ENCODE peak calls at places on chromosomes 2 and 18, in nine cellular contexts. One of them, this sample, is unnamed.

GRCh38 chr2:16224298-16225045 is 284.1 kb downstream of the MYCN start:
- DNase-seq in HCT116: no peak
- DNase-seq in endothelial cell of umbilical vein: no peak
- DNase-seq in astrocyte: no peak
- DNase-seq in IMR-90: no peak
- DNase-seq in OCI-LY7: no peak
- DNase-seq in A549: no peak
- DNase-seq in neural progenitor cell: peak
- DNase-seq in fibroblast of lung: no peak
- DNase-seq in this sample: no peak

GRCh38 chr2:36605273-36605672 is 7.3 kb upstream of the FEZ2 start:
- DNase-seq in HCT116: no peak
- DNase-seq in endothelial cell of umbilical vein: no peak
- DNase-seq in astrocyte: no peak
- DNase-seq in IMR-90: no peak
- DNase-seq in OCI-LY7: no peak
- DNase-seq in A549: no peak
- DNase-seq in neural progenitor cell: no peak
- DNase-seq in fibroblast of lung: no peak
- DNase-seq in this sample: no peak

GRCh38 chr2:192283450-192283849 is 88.7 kb upstream of the TMEFF2 start:
- DNase-seq in HCT116: no peak
- DNase-seq in endothelial cell of umbilical vein: no peak
- DNase-seq in astrocyte: no peak
- DNase-seq in IMR-90: no peak
- DNase-seq in OCI-LY7: no peak
- DNase-seq in A549: no peak
- DNase-seq in neural progenitor cell: no peak
- DNase-seq in fibroblast of lung: no peak
- DNase-seq in this sample: no peak

GRCh38 chr2:159285929-159286708 is at the start of gene WDSUB1:
- DNase-seq in HCT116: no peak
- DNase-seq in endothelial cell of umbilical vein: peak
- DNase-seq in astrocyte: peak
- DNase-seq in IMR-90: peak
- DNase-seq in OCI-LY7: no peak
- DNase-seq in A549: no peak
- DNase-seq in neural progenitor cell: peak
- DNase-seq in fibroblast of lung: peak
- DNase-seq in this sample: peak

GRCh38 chr2:211132586-211132985 is 576.2 kb downstream of the CPS1 start:
- DNase-seq in HCT116: no peak
- DNase-seq in endothelial cell of umbilical vein: peak
- DNase-seq in astrocyte: peak
- DNase-seq in IMR-90: no peak
- DNase-seq in OCI-LY7: no peak
- DNase-seq in A549: no peak
- DNase-seq in neural progenitor cell: no peak
- DNase-seq in fibroblast of lung: peak
- DNase-seq in this sample: no peak

GRCh38 chr18:58470292-58470691 is 158.6 kb downstream of the ALPK2 start:
- DNase-seq in HCT116: no peak
- DNase-seq in endothelial cell of umbilical vein: no peak
- DNase-seq in astrocyte: no peak
- DNase-seq in IMR-90: no peak
- DNase-seq in OCI-LY7: no peak
- DNase-seq in A549: no peak
- DNase-seq in neural progenitor cell: no peak
- DNase-seq in fibroblast of lung: no peak
- DNase-seq in this sample: no peak

GRCh38 chr2:65130440-65131175 is 702 bp upstream of the RAB1A start:
- DNase-seq in HCT116: no peak
- DNase-seq in endothelial cell of umbilical vein: no peak
- DNase-seq in astrocyte: no peak
- DNase-seq in IMR-90: no peak
- DNase-seq in OCI-LY7: no peak
- DNase-seq in A549: no peak
- DNase-seq in neural progenitor cell: no peak
- DNase-seq in fibroblast of lung: no peak
- DNase-seq in this sample: no peak

GRCh38 chr2:201470821-201471731 is 19.5 kb downstream of the STRADB start:
- DNase-seq in HCT116: no peak
- DNase-seq in endothelial cell of umbilical vein: no peak
- DNase-seq in astrocyte: peak
- DNase-seq in IMR-90: peak
- DNase-seq in OCI-LY7: no peak
- DNase-seq in A549: no peak
- DNase-seq in neural progenitor cell: peak
- DNase-seq in fibroblast of lung: peak
- DNase-seq in this sample: no peak

GRCh38 chr2:177852389-177852788 is 220.2 kb downstream of the PDE11A start:
- DNase-seq in HCT116: no peak
- DNase-seq in endothelial cell of umbilical vein: no peak
- DNase-seq in astrocyte: no peak
- DNase-seq in IMR-90: no peak
- DNase-seq in OCI-LY7: no peak
- DNase-seq in A549: no peak
- DNase-seq in neural progenitor cell: peak
- DNase-seq in fibroblast of lung: no peak
- DNase-seq in this sample: no peak

GRCh38 chr2:34954758-34955157 is 1355.7 kb upstream of the FAM98A start:
- DNase-seq in HCT116: no peak
- DNase-seq in endothelial cell of umbilical vein: no peak
- DNase-seq in astrocyte: no peak
- DNase-seq in IMR-90: no peak
- DNase-seq in OCI-LY7: no peak
- DNase-seq in A549: no peak
- DNase-seq in neural progenitor cell: no peak
- DNase-seq in fibroblast of lung: no peak
- DNase-seq in this sample: no peak

GRCh38 chr2:177422271-177422670 is 29.7 kb downstream of the AGPS start:
- DNase-seq in HCT116: no peak
- DNase-seq in endothelial cell of umbilical vein: no peak
- DNase-seq in astrocyte: peak
- DNase-seq in IMR-90: peak
- DNase-seq in OCI-LY7: no peak
- DNase-seq in A549: no peak
- DNase-seq in neural progenitor cell: no peak
- DNase-seq in fibroblast of lung: peak
- DNase-seq in this sample: no peak

GRCh38 chr18:68956650-68957049 is 158.8 kb downstream of the CCDC102B start:
- DNase-seq in HCT116: no peak
- DNase-seq in endothelial cell of umbilical vein: no peak
- DNase-seq in astrocyte: no peak
- DNase-seq in IMR-90: no peak
- DNase-seq in OCI-LY7: no peak
- DNase-seq in A549: no peak
- DNase-seq in neural progenitor cell: no peak
- DNase-seq in fibroblast of lung: no peak
- DNase-seq in this sample: no peak

GRCh38 chr2:71358931-71359671 is 27.5 kb downstream of the ZNF638 start:
- DNase-seq in HCT116: no peak
- DNase-seq in endothelial cell of umbilical vein: no peak
- DNase-seq in astrocyte: peak
- DNase-seq in IMR-90: peak
- DNase-seq in OCI-LY7: no peak
- DNase-seq in A549: no peak
- DNase-seq in neural progenitor cell: no peak
- DNase-seq in fibroblast of lung: peak
- DNase-seq in this sample: no peak

GRCh38 chr2:1632006-1632348 is 112.3 kb downstream of the PXDN start:
- DNase-seq in HCT116: no peak
- DNase-seq in endothelial cell of umbilical vein: no peak
- DNase-seq in astrocyte: peak
- DNase-seq in IMR-90: peak
- DNase-seq in OCI-LY7: no peak
- DNase-seq in A549: no peak
- DNase-seq in neural progenitor cell: no peak
- DNase-seq in fibroblast of lung: peak
- DNase-seq in this sample: no peak

GRCh38 chr18:62199629-62200028 is 12.6 kb downstream of the RELCH start:
- DNase-seq in HCT116: no peak
- DNase-seq in endothelial cell of umbilical vein: no peak
- DNase-seq in astrocyte: no peak
- DNase-seq in IMR-90: no peak
- DNase-seq in OCI-LY7: no peak
- DNase-seq in A549: no peak
- DNase-seq in neural progenitor cell: no peak
- DNase-seq in fibroblast of lung: no peak
- DNase-seq in this sample: no peak

GRCh38 chr2:24351981-24352380 is 8.4 kb downstream of the ITSN2 start:
- DNase-seq in HCT116: no peak
- DNase-seq in endothelial cell of umbilical vein: no peak
- DNase-seq in astrocyte: no peak
- DNase-seq in IMR-90: no peak
- DNase-seq in OCI-LY7: no peak
- DNase-seq in A549: no peak
- DNase-seq in neural progenitor cell: no peak
- DNase-seq in fibroblast of lung: no peak
- DNase-seq in this sample: no peak

GRCh38 chr2:68653538-68653982 is 10.2 kb downstream of the PROKR1 start:
- DNase-seq in HCT116: no peak
- DNase-seq in endothelial cell of umbilical vein: peak
- DNase-seq in astrocyte: peak
- DNase-seq in IMR-90: peak
- DNase-seq in OCI-LY7: no peak
- DNase-seq in A549: no peak
- DNase-seq in neural progenitor cell: no peak
- DNase-seq in fibroblast of lung: peak
- DNase-seq in this sample: peak

GRCh38 chr18:74714796-74715195 is 117.1 kb downstream of the ZNF407 start:
- DNase-seq in HCT116: no peak
- DNase-seq in endothelial cell of umbilical vein: no peak
- DNase-seq in astrocyte: no peak
- DNase-seq in IMR-90: no peak
- DNase-seq in OCI-LY7: no peak
- DNase-seq in A549: no peak
- DNase-seq in neural progenitor cell: peak
- DNase-seq in fibroblast of lung: no peak
- DNase-seq in this sample: no peak

GRCh38 chr2:177753682-177754475 is 318.7 kb downstream of the PDE11A start:
- DNase-seq in HCT116: peak
- DNase-seq in endothelial cell of umbilical vein: peak
- DNase-seq in astrocyte: peak
- DNase-seq in IMR-90: peak
- DNase-seq in OCI-LY7: peak
- DNase-seq in A549: peak
- DNase-seq in neural progenitor cell: peak
- DNase-seq in fibroblast of lung: peak
- DNase-seq in this sample: peak

GRCh38 chr18:62744076-62744705 is 28.9 kb downstream of the PHLPP1 start:
- DNase-seq in HCT116: no peak
- DNase-seq in endothelial cell of umbilical vein: no peak
- DNase-seq in astrocyte: no peak
- DNase-seq in IMR-90: peak
- DNase-seq in OCI-LY7: peak
- DNase-seq in A549: no peak
- DNase-seq in neural progenitor cell: no peak
- DNase-seq in fibroblast of lung: peak
- DNase-seq in this sample: no peak

GRCh38 chr2:42194428-42194827 is 25.3 kb downstream of the EML4 start:
- DNase-seq in HCT116: no peak
- DNase-seq in endothelial cell of umbilical vein: no peak
- DNase-seq in astrocyte: no peak
- DNase-seq in IMR-90: no peak
- DNase-seq in OCI-LY7: no peak
- DNase-seq in A549: no peak
- DNase-seq in neural progenitor cell: no peak
- DNase-seq in fibroblast of lung: no peak
- DNase-seq in this sample: no peak

GRCh38 chr2:11433875-11434274 is 32.1 kb downstream of the E2F6 start:
- DNase-seq in HCT116: no peak
- DNase-seq in endothelial cell of umbilical vein: no peak
- DNase-seq in astrocyte: no peak
- DNase-seq in IMR-90: no peak
- DNase-seq in OCI-LY7: no peak
- DNase-seq in A549: no peak
- DNase-seq in neural progenitor cell: no peak
- DNase-seq in fibroblast of lung: no peak
- DNase-seq in this sample: no peak

DNA sequence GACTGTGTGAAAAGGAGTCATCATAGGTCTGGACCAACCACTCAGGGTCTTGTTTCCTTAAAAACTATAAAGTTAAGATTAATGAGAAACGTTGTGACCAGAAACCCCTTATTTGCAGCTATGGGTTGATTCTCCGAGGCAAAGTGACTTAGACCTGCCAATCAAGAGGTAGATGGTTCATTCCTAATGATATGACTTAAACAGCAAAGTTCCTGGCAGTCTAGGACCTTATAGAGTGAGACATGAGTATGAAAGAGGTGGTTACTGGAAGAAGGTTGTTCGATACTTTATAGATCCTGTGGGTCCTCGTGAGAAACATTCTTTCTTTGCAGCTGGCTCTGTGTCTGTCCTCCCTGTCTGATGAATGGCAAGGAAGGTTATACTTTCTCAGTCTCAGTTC is 8.0 kb downstream of the SFXN5 start:
- DNase-seq in HCT116: no peak
- DNase-seq in endothelial cell of umbilical vein: no peak
- DNase-seq in astrocyte: peak
- DNase-seq in IMR-90: no peak
- DNase-seq in OCI-LY7: no peak
- DNase-seq in A549: no peak
- DNase-seq in neural progenitor cell: no peak
- DNase-seq in fibroblast of lung: peak
- DNase-seq in this sample: no peak
- H3K4me2 ChIP-seq in HCT116: peak
- H3K4me2 ChIP-seq in endothelial cell of umbilical vein: peak
- H3K4me2 ChIP-seq in astrocyte: peak
- H3K4me2 ChIP-seq in IMR-90: peak
- H3K4me2 ChIP-seq in OCI-LY7: no peak
- H3K4me2 ChIP-seq in A549: peak
- H3K4me2 ChIP-seq in neural progenitor cell: no peak
- H3K4me2 ChIP-seq in fibroblast of lung: peak
- H3K4me2 ChIP-seq in this sample: no peak

GRCh38 chr2:189347540-189347939 is 93.7 kb upstream of the WDR75 start:
- DNase-seq in HCT116: peak
- DNase-seq in endothelial cell of umbilical vein: peak
- DNase-seq in astrocyte: peak
- DNase-seq in IMR-90: peak
- DNase-seq in OCI-LY7: no peak
- DNase-seq in A549: peak
- DNase-seq in neural progenitor cell: peak
- DNase-seq in fibroblast of lung: peak
- DNase-seq in this sample: peak
- TF ChIP-seq CTCF in HCT116: no peak
- TF ChIP-seq CTCF in endothelial cell of umbilical vein: no peak
- TF ChIP-seq CTCF in astrocyte: peak
- TF ChIP-seq CTCF in IMR-90: peak
- TF ChIP-seq CTCF in OCI-LY7: no peak
- TF ChIP-seq CTCF in A549: peak
- TF ChIP-seq CTCF in neural progenitor cell: peak
- TF ChIP-seq CTCF in fibroblast of lung: peak
- TF ChIP-seq CTCF in this sample: peak

GRCh38 chr2:12506846-12507245 is 209.9 kb upstream of the TRIB2 start:
- DNase-seq in HCT116: no peak
- DNase-seq in endothelial cell of umbilical vein: no peak
- DNase-seq in astrocyte: no peak
- DNase-seq in IMR-90: peak
- DNase-seq in OCI-LY7: no peak
- DNase-seq in A549: no peak
- DNase-seq in neural progenitor cell: no peak
- DNase-seq in fibroblast of lung: peak
- DNase-seq in this sample: no peak
- H3K4me2 ChIP-seq in HCT116: no peak
- H3K4me2 ChIP-seq in endothelial cell of umbilical vein: no peak
- H3K4me2 ChIP-seq in astrocyte: no peak
- H3K4me2 ChIP-seq in IMR-90: no peak
- H3K4me2 ChIP-seq in OCI-LY7: no peak
- H3K4me2 ChIP-seq in A549: no peak
- H3K4me2 ChIP-seq in neural progenitor cell: no peak
- H3K4me2 ChIP-seq in fibroblast of lung: no peak
- H3K4me2 ChIP-seq in this sample: peak

GRCh38 chr2:234493117-234493516 is 3.8 kb downstream of the ARL4C start:
- DNase-seq in HCT116: no peak
- DNase-seq in endothelial cell of umbilical vein: no peak
- DNase-seq in astrocyte: no peak
- DNase-seq in IMR-90: no peak
- DNase-seq in OCI-LY7: no peak
- DNase-seq in A549: no peak
- DNase-seq in neural progenitor cell: peak
- DNase-seq in fibroblast of lung: no peak
- DNase-seq in this sample: no peak
- TF ChIP-seq CTCF in HCT116: no peak
- TF ChIP-seq CTCF in endothelial cell of umbilical vein: no peak
- TF ChIP-seq CTCF in astrocyte: no peak
- TF ChIP-seq CTCF in IMR-90: no peak
- TF ChIP-seq CTCF in OCI-LY7: no peak
- TF ChIP-seq CTCF in A549: no peak
- TF ChIP-seq CTCF in neural progenitor cell: no peak
- TF ChIP-seq CTCF in fibroblast of lung: no peak
- TF ChIP-seq CTCF in this sample: no peak